ENCODE peak calls at places on chromosomes 4 and X, in four cellular contexts. P is IMR-90, B is mesendoderm, S is H9. X is an unnamed sample.

GRCh38 chr4:135739354-135739753 is 1537.8 kb upstream of the PABPC4L start:
- DNase-seq in P (no peak), B (no peak), S (no peak), X (no peak)

GRCh38 chrX:3638280-3638873 is 75.1 kb downstream of the PRKX start:
- DNase-seq in P (peak), B (peak), S (no peak), X (no peak)

GRCh38 chr4:38533024-38533556 is 130.9 kb upstream of the KLF3 start:
- DNase-seq in P (no peak), B (no peak), S (no peak), X (no peak)

GRCh38 chr4:151322565-151322964 is 2.8 kb downstream of the SH3D19 start:
- DNase-seq in P (no peak), B (no peak), S (no peak), X (no peak)

GRCh38 chr4:178314287-178314686 is 872.0 kb upstream of the AGA start:
- DNase-seq in P (no peak), B (no peak), S (no peak), X (no peak)

GRCh38 chr4:76969941-76970529 is 20.5 kb downstream of the SEPTIN11 start:
- DNase-seq in P (no peak), B (peak), S (no peak), X (no peak)

GRCh38 chr4:40858946-40859345 is 109.2 kb downstream of the NSUN7 start:
- DNase-seq in P (no peak), B (no peak), S (no peak), X (no peak)

GRCh38 chr4:36280555-36280954 is 861 bp upstream of the DTHD1 start:
- DNase-seq in P (no peak), B (peak), S (peak), X (no peak)

GRCh38 chr4:99529218-99529617 is 18.4 kb downstream of the C4orf17 start:
- DNase-seq in P (no peak), B (peak), S (no peak), X (no peak)

GRCh38 chrX:106933538-106933961 is 13.3 kb downstream of the CLDN2 start:
- DNase-seq in P (peak), B (peak), S (no peak), X (no peak)

GRCh38 chr4:105666693-105667092 is 41.8 kb downstream of the INTS12 start:
- DNase-seq in P (peak), B (peak), S (no peak), X (no peak)

GRCh38 chrX:40010550-40011364 is 87.0 kb downstream of the BCOR start:
- DNase-seq in P (no peak), B (peak), S (peak), X (peak)

GRCh38 chrX:24260827-24261550 is 52.9 kb downstream of the SUPT20HL2 start:
- DNase-seq in P (peak), B (no peak), S (no peak), X (no peak)

GRCh38 chrX:102808336-102808735 is 87.8 kb downstream of the GPRASP3 start:
- DNase-seq in P (peak), B (no peak), S (no peak), X (no peak)

GRCh38 chrX:122579521-122579920 is 604.6 kb upstream of the GRIA3 start:
- DNase-seq in P (peak), B (no peak), S (no peak), X (no peak)

GRCh38 chr4:88737304-88738015 is 39.8 kb upstream of the NAP1L5 start:
- DNase-seq in P (peak), B (peak), S (no peak), X (no peak)

GRCh38 chr4:717601-718320 is 12.1 kb downstream of the PCGF3 start:
- DNase-seq in P (no peak), B (no peak), S (no peak), X (no peak)

GRCh38 chr4:81096566-81096965 is 66.1 kb downstream of the BMP3 start:
- DNase-seq in P (no peak), B (no peak), S (no peak), X (no peak)

GRCh38 chrX:13685126-13685763 is 3.7 kb upstream of the RAB9A start:
- DNase-seq in P (peak), B (no peak), S (no peak), X (no peak)

GRCh38 chr4:32337403-32337802 is 1617.2 kb downstream of the PCDH7 start:
- DNase-seq in P (no peak), B (no peak), S (no peak), X (no peak)

GRCh38 chrX:65921363-65921762 is 118.5 kb downstream of the VSIG4 start:
- DNase-seq in P (no peak), B (no peak), S (no peak), X (no peak)

GRCh38 chr4:40283968-40284367 is 51.2 kb upstream of the CHRNA9 start:
- DNase-seq in P (no peak), B (peak), S (no peak), X (no peak)

GRCh38 chr4:19300213-19300612 is 951.5 kb upstream of the SLIT2 start:
- DNase-seq in P (peak), B (no peak), S (no peak), X (no peak)

GRCh38 chrX:154542723-154543424 is 3.8 kb downstream of the G6PD start:
- DNase-seq in P (no peak), B (no peak), S (no peak), X (no peak)

GRCh38 chr4:5884804-5885203 is 8.1 kb downstream of the CRMP1 start:
- DNase-seq in P (no peak), B (no peak), S (no peak), X (no peak)

GRCh38 chrX:21004835-21005234 is 369.4 kb upstream of the CNKSR2 start:
- DNase-seq in P (no peak), B (no peak), S (no peak), X (no peak)

GRCh38 chr4:124431663-124432192 is 280.8 kb downstream of the ANKRD50 start:
- DNase-seq in P (peak), B (no peak), S (no peak), X (no peak)

GRCh38 chr4:124429746-124430250 is 282.7 kb downstream of the ANKRD50 start:
- DNase-seq in P (no peak), B (no peak), S (no peak), X (no peak)

GRCh38 chr4:124426279-124426678 is 286.3 kb downstream of the ANKRD50 start:
- DNase-seq in P (no peak), B (peak), S (no peak), X (no peak)

GRCh38 chr4:124427095-124427767 is 285.3 kb downstream of the ANKRD50 start:
- DNase-seq in P (no peak), B (peak), S (no peak), X (no peak)

GRCh38 chr4:124428648-124429047 is 283.9 kb downstream of the ANKRD50 start:
- DNase-seq in P (no peak), B (no peak), S (no peak), X (no peak)
- H3K56ac ChIP-seq in P (no peak), B (no peak), S (no peak), X (no peak)

DNA sequence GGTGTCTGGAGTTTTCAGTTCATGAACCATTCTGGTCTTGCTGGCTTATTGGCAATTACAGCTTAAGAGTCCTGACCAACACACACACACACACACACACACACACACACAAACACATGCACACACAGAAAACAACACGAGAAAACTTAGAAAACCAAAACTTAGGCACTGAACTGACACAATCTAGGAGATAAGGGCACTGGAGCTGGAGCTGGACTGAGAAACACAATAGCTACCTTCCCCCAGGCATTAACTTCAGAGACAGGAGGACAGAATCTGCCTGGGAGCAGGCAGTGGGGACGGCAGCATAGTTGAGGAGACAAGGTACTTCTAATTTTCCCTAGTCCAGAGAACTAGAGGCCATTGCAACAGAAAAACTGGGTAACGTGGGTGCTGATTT is 62.3 kb downstream of the LNX1 start:
- DNase-seq in P (no peak), B (peak), S (no peak), X (no peak)
- H3K56ac ChIP-seq in P (no peak), B (no peak), S (no peak), X (no peak)

DNA sequence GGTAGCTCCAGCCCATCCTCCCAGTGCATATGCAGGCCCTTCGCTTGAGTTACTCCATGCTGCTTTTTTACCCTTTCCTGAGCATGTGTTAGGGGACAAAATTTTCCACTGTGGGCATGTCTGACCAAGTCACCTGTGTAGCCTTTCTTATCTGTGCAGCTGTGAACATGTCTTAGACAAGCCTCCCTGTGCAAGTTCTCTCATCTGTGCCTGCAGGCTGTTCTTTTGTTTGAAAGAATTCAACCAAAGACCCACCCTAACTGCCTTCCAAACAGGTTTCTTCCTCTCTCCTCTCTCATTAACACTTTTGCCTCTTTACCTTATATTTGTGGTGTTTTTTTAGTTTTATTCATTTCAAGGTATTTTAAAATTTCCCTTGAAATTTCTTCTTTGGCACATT is 53.2 kb upstream of the SPIN4 start:
- DNase-seq in P (no peak), B (no peak), S (no peak), X (no peak)
- H3K56ac ChIP-seq in P (no peak), B (no peak), S (no peak), X (no peak)

GRCh38 chr4:56235714-56236113 is 151.6 kb downstream of the AASDH start:
- DNase-seq in P (no peak), B (no peak), S (no peak), X (no peak)
- H3K56ac ChIP-seq in P (no peak), B (no peak), S (no peak), X (no peak)

GRCh38 chr4:180706766-180707165 is 1536.4 kb upstream of the TENM3 start:
- DNase-seq in P (no peak), B (no peak), S (no peak), X (no peak)
- H3K56ac ChIP-seq in P (no peak), B (no peak), S (no peak), X (no peak)

GRCh38 chr4:162847945-162848549 is 318.6 kb downstream of the NAF1 start:
- DNase-seq in P (no peak), B (no peak), S (no peak), X (no peak)

GRCh38 chr4:162849922-162850321 is 316.8 kb downstream of the NAF1 start:
- DNase-seq in P (no peak), B (no peak), S (no peak), X (no peak)

GRCh38 chr4:162853788-162854187 is 312.9 kb downstream of the NAF1 start:
- DNase-seq in P (no peak), B (no peak), S (no peak), X (no peak)

DNA sequence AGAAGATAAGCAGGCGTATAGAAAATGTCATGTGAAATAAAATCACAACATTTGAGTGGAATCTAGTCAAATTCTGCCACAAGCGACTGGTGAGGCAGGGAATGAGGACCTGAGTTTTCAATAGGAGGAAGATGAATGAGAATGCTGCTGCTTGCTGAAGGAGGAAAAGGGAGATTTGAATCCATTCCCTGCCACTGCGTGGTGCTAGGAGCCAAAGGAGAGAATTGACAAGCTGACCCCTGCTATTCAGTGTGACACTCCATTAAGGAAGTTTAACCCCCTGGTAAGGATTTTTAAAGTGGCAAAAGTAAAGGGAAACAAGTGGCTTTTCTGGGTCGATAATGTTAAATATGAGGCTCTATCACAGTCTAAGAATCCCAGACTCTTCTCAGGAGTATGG is 314.0 kb downstream of the NAF1 start:
- DNase-seq in P (no peak), B (peak), S (peak), X (no peak)
- H3K56ac ChIP-seq in P (no peak), B (peak), S (no peak), X (no peak)

DNA sequence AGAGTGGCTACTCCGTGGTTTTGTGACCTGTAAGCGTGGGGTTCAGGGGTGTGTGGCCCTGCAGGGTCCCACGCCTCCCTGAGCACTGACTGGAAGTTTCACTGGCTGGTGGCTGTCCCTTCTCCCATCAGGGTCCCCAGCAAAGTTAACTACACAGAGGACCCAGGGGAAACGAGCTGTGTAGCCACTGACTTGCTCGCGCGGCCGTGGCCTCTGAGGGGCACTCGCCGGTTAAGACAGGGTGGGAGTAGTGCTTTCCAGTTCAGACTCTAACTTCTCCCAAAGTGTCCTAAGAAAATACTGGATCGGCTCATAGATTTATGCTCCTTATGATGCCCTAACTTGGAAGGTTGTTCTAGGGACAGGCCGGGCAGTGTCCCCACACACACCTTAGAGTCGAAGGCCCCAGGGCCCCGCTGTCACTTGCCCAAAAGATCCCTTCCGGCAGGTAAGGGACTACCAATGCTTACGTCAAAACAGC is 28.2 kb downstream of the NELFA start:
- DNase-seq in P (no peak), B (no peak), S (no peak), X (no peak)
- H3K56ac ChIP-seq in P (no peak), B (no peak), S (no peak), X (no peak)

GRCh38 chr4:86131456-86131855 is 228.4 kb downstream of the MAPK10 start:
- DNase-seq in P (no peak), B (no peak), S (no peak), X (no peak)

GRCh38 chr4:86129546-86129945 is 230.3 kb downstream of the MAPK10 start:
- DNase-seq in P (no peak), B (no peak), S (no peak), X (no peak)

GRCh38 chr4:86132459-86132858 is 227.4 kb downstream of the MAPK10 start:
- DNase-seq in P (no peak), B (no peak), S (no peak), X (no peak)

GRCh38 chr4:86130160-86130933 is 229.5 kb downstream of the MAPK10 start:
- DNase-seq in P (no peak), B (peak), S (no peak), X (no peak)
- H3K56ac ChIP-seq in P (no peak), B (no peak), S (no peak), X (no peak)

GRCh38 chr4:3412257-3413020 is 29.3 kb upstream of the HGFAC start:
- DNase-seq in P (no peak), B (no peak), S (peak), X (no peak)
- H3K56ac ChIP-seq in P (no peak), B (no peak), S (no peak), X (no peak)

DNA sequence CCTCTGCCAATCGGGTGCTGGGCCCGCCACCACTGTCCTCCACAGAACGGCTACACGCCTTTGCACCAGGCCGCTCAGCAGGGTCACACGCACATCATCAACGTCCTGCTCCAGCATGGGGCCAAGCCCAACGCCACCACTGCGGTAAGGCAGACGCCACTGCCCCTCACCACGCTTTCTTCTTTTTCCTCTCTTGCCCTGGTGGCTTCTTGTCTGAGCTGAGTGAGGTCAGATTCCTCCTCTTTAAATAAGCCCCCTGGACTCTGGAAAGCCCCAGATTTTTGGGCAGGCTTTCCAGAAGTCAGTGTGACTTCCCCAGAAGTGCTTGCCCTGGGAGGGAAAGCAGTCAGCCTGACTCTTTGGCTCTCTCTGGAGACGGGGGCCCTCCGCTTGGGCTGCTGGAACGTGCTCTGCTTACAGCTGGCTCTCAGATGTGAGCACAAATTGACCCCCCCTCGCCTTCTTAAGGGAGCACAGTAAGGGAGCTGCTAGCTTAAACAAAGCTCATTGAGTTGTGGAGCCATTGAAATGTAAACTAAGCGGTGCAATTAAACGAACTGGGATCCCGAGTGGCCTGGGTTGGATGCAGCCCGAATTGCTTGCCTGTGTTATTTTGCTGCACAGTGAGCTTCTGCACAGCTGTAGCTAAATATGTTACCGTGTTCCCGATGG is 243.1 kb downstream of the ANK2 start:
- DNase-seq in P (peak), B (peak), S (peak), X (peak)
- H3K56ac ChIP-seq in P (no peak), B (peak), S (no peak), X (peak)

X was measured in H1.